ENCODE peak calls at places on chromosome 22, in four cellular contexts. O, R, P and G are unnamed samples.

GRCh38 chr22:19880786-19881569 is 26.3 kb upstream of the GNB1L start:
- DNase-seq in O (no peak), R (peak; percentile 99), P (no peak), G (peak; percentile 97)

GRCh38 chr22:48489551-48490512 is 1337.8 kb downstream of the BRD1 start:
- DNase-seq in O (no peak), R (no peak), P (no peak), G (no peak)

GRCh38 chr22:27113211-27114030 is 456.0 kb downstream of the MIAT start:
- DNase-seq in O (no peak), R (peak; percentile 95), P (peak; percentile 20), G (no peak)

GRCh38 chr22:27585141-27585540 is 216.4 kb downstream of the MN1 start:
- DNase-seq in O (no peak), R (no peak), P (no peak), G (no peak)

GRCh38 chr22:28442951-28443876 is 236.4 kb downstream of the TTC28 start:
- DNase-seq in O (peak; percentile 14), R (peak; percentile 80), P (no peak), G (peak; percentile 79)

GRCh38 chr22:50207383-50208031 is 6.7 kb downstream of the SELENOO start:
- DNase-seq in O (no peak), R (no peak), P (no peak), G (no peak)

GRCh38 chr22:38464992-38465672 is 2.8 kb upstream of the KDELR3 start:
- DNase-seq in O (no peak), R (no peak), P (no peak), G (no peak)

GRCh38 chr22:43293661-43294392 is 49.3 kb downstream of the SCUBE1 start:
- DNase-seq in O (no peak), R (peak; percentile 69), P (no peak), G (no peak)

GRCh38 chr22:25085930-25086901 is 113.4 kb upstream of the CRYBB3 start:
- DNase-seq in O (no peak), R (no peak), P (no peak), G (no peak)

GRCh38 chr22:46122511-46122971 is 27.8 kb upstream of the PPARA start:
- DNase-seq in O (peak; percentile 64), R (peak; percentile 72), P (peak; percentile 74), G (peak; percentile 88)

GRCh38 chr22:32200752-32201151 is 4.1 kb downstream of the RFPL2 start:
- DNase-seq in O (no peak), R (no peak), P (no peak), G (no peak)

GRCh38 chr22:25006354-25006753 is 53.8 kb downstream of the KIAA1671 start:
- DNase-seq in O (no peak), R (no peak), P (no peak), G (no peak)

GRCh38 chr22:39735776-39736175 is 157.8 kb downstream of the ENTHD1 start:
- DNase-seq in O (no peak), R (no peak), P (no peak), G (no peak)

GRCh38 chr22:31742682-31743081 is 7.2 kb downstream of the PRR14L start:
- DNase-seq in O (no peak), R (no peak), P (no peak), G (no peak)

GRCh38 chr22:39958009-39958711 is 2.0 kb upstream of the TMA7B start:
- DNase-seq in O (no peak), R (no peak), P (no peak), G (no peak)

GRCh38 chr22:19449422-19449767 is 1.9 kb upstream of the C22orf39 start:
- DNase-seq in O (no peak), R (no peak), P (no peak), G (no peak)

GRCh38 chr22:30251661-30252226 is 5.2 kb upstream of the LIF start:
- DNase-seq in O (no peak), R (peak; percentile 86), P (no peak), G (no peak)

GRCh38 chr22:45772726-45773125 is 101.1 kb downstream of the ATXN10 start:
- DNase-seq in O (no peak), R (no peak), P (no peak), G (no peak)

GRCh38 chr22:42644422-42645340 is 4.3 kb upstream of the ATP5MGL start:
- DNase-seq in O (no peak), R (peak; percentile 63), P (no peak), G (no peak)

GRCh38 chr22:28942801-28943500 is 59.6 kb downstream of the ZNRF3 start:
- DNase-seq in O (no peak), R (no peak), P (no peak), G (peak; percentile 20)

GRCh38 chr22:19716829-19717105 is 2.5 kb downstream of the SEPTIN5 start:
- DNase-seq in O (no peak), R (no peak), P (no peak), G (no peak)

GRCh38 chr22:40312050-40312449 is 34.2 kb upstream of the ADSL start:
- DNase-seq in O (no peak), R (no peak), P (no peak), G (no peak)

GRCh38 chr22:49963647-49964026 is 3.1 kb downstream of the PIM3 start:
- DNase-seq in O (no peak), R (no peak), P (no peak), G (no peak)

GRCh38 chr22:24225044-24225601 is 19.8 kb downstream of the GGT5 start:
- DNase-seq in O (no peak), R (no peak), P (no peak), G (no peak)

GRCh38 chr22:48760481-48761238 is 1067.0 kb downstream of the BRD1 start:
- DNase-seq in O (no peak), R (no peak), P (peak; percentile 7), G (no peak)

GRCh38 chr22:45632791-45633515 is 38.7 kb upstream of the ATXN10 start:
- DNase-seq in O (no peak), R (peak; percentile 16), P (no peak), G (peak; percentile 26)

GRCh38 chr22:17945851-17946690 is 78.3 kb downstream of the MICAL3 start:
- DNase-seq in O (no peak), R (no peak), P (no peak), G (no peak)

GRCh38 chr22:20606041-20606783 is 98.8 kb downstream of the MED15 start:
- DNase-seq in O (peak; percentile 58), R (peak; percentile 56), P (peak; percentile 44), G (peak; percentile 74)

GRCh38 chr22:22955276-22955798 is 67.7 kb downstream of the IGLL5 start:
- DNase-seq in O (no peak), R (no peak), P (no peak), G (no peak)

GRCh38 chr22:47203554-47203991 is 441.1 kb downstream of the TBC1D22A start:
- DNase-seq in O (no peak), R (no peak), P (peak; percentile 6), G (no peak)

GRCh38 chr22:31625661-31626426 is 36.2 kb downstream of the PISD start:
- DNase-seq in O (no peak), R (no peak), P (no peak), G (no peak)

GRCh38 chr22:28841111-28841510 is 40.7 kb upstream of the XBP1 start:
- DNase-seq in O (no peak), R (no peak), P (no peak), G (no peak)

GRCh38 chr22:44144046-44144569 is 36.6 kb upstream of the PARVG start:
- DNase-seq in O (no peak), R (no peak), P (no peak), G (no peak)

GRCh38 chr22:39240841-39241631 is 3.7 kb downstream of the PDGFB start:
- DNase-seq in O (no peak), R (no peak), P (peak; percentile 34), G (no peak)

GRCh38 chr22:29030016-29030617 is 31.5 kb downstream of the C22orf31 start:
- DNase-seq in O (no peak), R (peak; percentile 68), P (no peak), G (no peak)

GRCh38 chr22:16131918-16132317 is 442.1 kb downstream of the POTEH start:
- DNase-seq in O (no peak), R (no peak), P (no peak), G (no peak)

GRCh38 chr22:30432096-30432495 is 6.5 kb downstream of the MTFP1 start:
- DNase-seq in O (no peak), R (no peak), P (no peak), G (no peak)

GRCh38 chr22:42299586-42300285 is 29.3 kb upstream of the TCF20 start:
- DNase-seq in O (peak; percentile 36), R (no peak), P (peak; percentile 71), G (peak; percentile 44)